ENCODE peak calls at places on chromosome 10, in five cellular contexts. H is HEK293T, Q is HepG2, F is GM12878, M is SK-N-SH. R is an unnamed sample.

GRCh38 chr10:124650820-124651401 is 93.3 kb downstream of the FAM53B start:
- DNase-seq in H (no peak), Q (no peak), F (peak; percentile 36), M (no peak), R (no peak)

GRCh38 chr10:22252286-22252800 is 34.5 kb upstream of the EBLN1 start:
- DNase-seq in H (no peak), Q (no peak), F (no peak), M (peak; percentile 81), R (no peak)

GRCh38 chr10:114603943-114604342 is 54.1 kb downstream of the ABLIM1 start:
- DNase-seq in H (no peak), Q (no peak), F (no peak), M (no peak), R (peak; percentile 32)

GRCh38 chr10:91287276-91287675 is 66.8 kb downstream of the PCGF5 start:
- DNase-seq in H (no peak), Q (no peak), F (no peak), M (no peak), R (no peak)

GRCh38 chr10:81093056-81093455 is 555.4 kb downstream of the SH2D4B start:
- DNase-seq in H (no peak), Q (no peak), F (no peak), M (no peak), R (no peak)

GRCh38 chr10:99431190-99431549 is 746 bp upstream of the GOT1 start:
- DNase-seq in H (no peak), Q (no peak), F (no peak), M (peak; percentile 33), R (peak; percentile 23)

GRCh38 chr10:126088144-126088543 is 191.8 kb downstream of the FANK1 start:
- DNase-seq in H (no peak), Q (no peak), F (no peak), M (peak; percentile 35), R (no peak)

GRCh38 chr10:132347211-132347930 is 15.4 kb downstream of the LRRC27 start:
- DNase-seq in H (no peak), Q (no peak), F (no peak), M (no peak), R (no peak)

GRCh38 chr10:34297551-34298370 is 517.3 kb downstream of the PARD3 start:
- DNase-seq in H (no peak), Q (peak; percentile 85), F (no peak), M (no peak), R (no peak)

GRCh38 chr10:58856508-58857240 is 319.8 kb upstream of the PHYHIPL start:
- DNase-seq in H (no peak), Q (peak; percentile 84), F (no peak), M (no peak), R (no peak)

GRCh38 chr10:24255115-24255895 is 46.4 kb downstream of the KIAA1217 start:
- DNase-seq in H (no peak), Q (no peak), F (no peak), M (peak; percentile 58), R (no peak)

GRCh38 chr10:86400705-86401587 is 34.4 kb upstream of the GRID1 start:
- DNase-seq in H (peak; percentile 31), Q (peak; percentile 27), F (no peak), M (peak; percentile 81), R (no peak)

GRCh38 chr10:128474571-128474970 is 348.3 kb upstream of the MKI67 start:
- DNase-seq in H (no peak), Q (no peak), F (no peak), M (no peak), R (no peak)

GRCh38 chr10:96708456-96708855 is 11.9 kb downstream of the PIK3AP1 start:
- DNase-seq in H (no peak), Q (no peak), F (no peak), M (no peak), R (no peak)

GRCh38 chr10:28508304-28508925 is 24.5 kb upstream of the WAC start:
- DNase-seq in H (no peak), Q (peak; percentile 67), F (no peak), M (no peak), R (no peak)

GRCh38 chr10:110226926-110227641 is 19.7 kb downstream of the MXI1 start:
- DNase-seq in H (peak; percentile 84), Q (no peak), F (no peak), M (no peak), R (peak; percentile 63)

GRCh38 chr10:5589071-5589962 is 64.6 kb downstream of the CALML3 start:
- DNase-seq in H (no peak), Q (no peak), F (no peak), M (no peak), R (no peak)

GRCh38 chr10:125062244-125063208 is 97.8 kb downstream of the CTBP2 start:
- DNase-seq in H (no peak), Q (no peak), F (no peak), M (no peak), R (no peak)

DNA sequence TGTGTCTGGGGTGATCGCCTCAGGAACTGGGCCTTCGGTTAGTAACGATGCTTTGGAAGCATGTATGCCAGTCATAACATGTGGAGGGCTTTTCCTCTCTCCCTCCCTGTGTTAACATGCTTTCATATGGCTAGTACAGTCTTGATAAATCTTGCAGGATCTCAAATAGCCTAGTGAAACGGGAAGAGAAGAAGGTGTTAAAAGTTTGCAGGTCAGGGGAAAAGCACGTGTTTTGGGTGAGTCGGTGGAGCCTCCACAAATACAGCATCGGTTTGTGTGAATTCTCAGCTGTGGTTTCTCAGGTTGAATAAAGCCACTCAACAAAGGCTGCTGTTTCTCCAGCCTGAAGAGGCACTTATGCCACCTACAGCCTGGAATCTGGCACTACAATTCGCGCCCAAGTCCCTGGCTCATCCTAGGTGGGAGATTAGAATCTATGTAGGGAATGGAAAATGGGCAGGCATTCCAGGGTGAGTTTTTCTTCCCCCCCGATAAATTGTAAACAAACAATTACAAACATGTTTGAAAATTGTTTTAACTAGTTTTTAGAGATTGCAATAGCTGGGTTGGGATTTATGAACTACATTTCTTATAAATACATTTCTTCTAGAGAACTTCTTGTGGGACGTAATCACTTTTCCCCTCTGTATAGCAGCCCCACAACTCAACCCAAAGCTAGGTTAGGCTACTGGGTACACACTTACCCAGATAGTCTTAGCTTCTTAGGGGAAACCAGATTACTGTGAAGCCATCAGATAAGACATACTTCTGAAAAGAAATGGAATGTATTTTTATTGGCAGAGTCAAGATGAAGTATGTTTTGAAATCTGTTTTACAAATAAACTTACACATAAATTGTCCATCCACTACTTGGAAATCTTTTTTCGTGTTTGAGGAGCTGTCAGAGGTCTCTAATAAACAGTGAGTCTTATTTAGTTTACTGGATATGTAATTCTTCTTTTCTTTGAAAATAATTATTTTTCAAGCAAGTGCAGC is 8.3 kb upstream of the GLRX3 start:
- DNase-seq in H (peak; percentile 87), Q (peak; percentile 65), F (peak; percentile 44), M (peak; percentile 91), R (peak; percentile 29)
- TF ChIP-seq FOXM1 in H (no peak), Q (no peak), F (no peak), M (no peak), R (no peak)

GRCh38 chr10:73293461-73293860 is 41.0 kb upstream of the MRPS16 start:
- DNase-seq in H (no peak), Q (no peak), F (no peak), M (no peak), R (no peak)
- TF ChIP-seq FOXM1 in H (no peak), Q (no peak), F (no peak), M (no peak), R (no peak)

GRCh38 chr10:11689945-11690736 is 52.0 kb upstream of the ECHDC3 start:
- DNase-seq in H (no peak), Q (no peak), F (no peak), M (no peak), R (no peak)
- TF ChIP-seq FOXM1 in H (no peak), Q (no peak), F (no peak), M (no peak), R (no peak)

GRCh38 chr10:120727001-120727400 is 124.2 kb upstream of the WDR11 start:
- DNase-seq in H (no peak), Q (no peak), F (no peak), M (no peak), R (no peak)
- TF ChIP-seq FOXM1 in H (no peak), Q (no peak), F (no peak), M (no peak), R (no peak)

GRCh38 chr10:14403359-14403758 is 72.6 kb upstream of the FRMD4A start:
- DNase-seq in H (no peak), Q (no peak), F (no peak), M (no peak), R (no peak)
- TF ChIP-seq FOXM1 in H (no peak), Q (no peak), F (no peak), M (no peak), R (no peak)